ENCODE peak calls at places on chromosomes 4 and X, in ten cellular contexts. K is CD4-positive, alpha-beta T cell; I is stimulated activated naive CD8-positive, alpha-beta T cell treated with anti-CD3 and anti-CD28 coated beads, Interleukin-15, amount 100 ng/mL, for 72 hours; C is T-helper 9 cell; Q is esophagus muscularis mucosa; T is endodermal cell; J is adrenal gland; P is astrocyte of the cerebellum; N is GM12865; U is ureter. H is an unnamed sample.

GRCh38 chr4:101019313-101019712 is 328.0 kb downstream of the PPP3CA start:
- DNase-seq in T (peak), C (no peak), N (no peak), P (no peak), Q (no peak), K (no peak), U (no peak), J (no peak), I (no peak), H (no peak)

GRCh38 chrX:7987160-7987992 is 60.2 kb upstream of the PNPLA4 start:
- DNase-seq in J (no peak), Q (no peak), I (no peak), K (no peak), N (peak), U (no peak), T (no peak), P (no peak), C (no peak), H (no peak)

GRCh38 chr4:183241322-183241640 is 78.8 kb downstream of the CLDN22 start:
- DNase-seq in K (no peak), P (peak), U (no peak), I (no peak), Q (no peak), J (no peak), N (no peak), T (no peak), C (no peak), H (no peak)

GRCh38 chrX:134374294-134374693 is 85.7 kb upstream of the HPRT1 start:
- DNase-seq in C (no peak), K (no peak), I (no peak), P (no peak), U (no peak), T (no peak), N (no peak), J (no peak), Q (no peak), H (no peak)

GRCh38 chr4:3404546-3404945 is 37.2 kb upstream of the HGFAC start:
- DNase-seq in J (no peak), P (no peak), I (no peak), K (no peak), T (no peak), Q (no peak), N (no peak), U (no peak), C (no peak), H (no peak)

GRCh38 chr4:119735136-119735770 is 106.6 kb upstream of the PDE5A start:
- DNase-seq in U (no peak), K (no peak), P (peak), I (no peak), N (no peak), J (no peak), T (no peak), Q (no peak), C (no peak), H (no peak)

GRCh38 chr4:189979196-189980047 is 38.8 kb downstream of the FRG1 start:
- DNase-seq in P (no peak), N (no peak), J (no peak), K (no peak), I (no peak), Q (no peak), T (peak), C (no peak), U (no peak), H (no peak)

GRCh38 chr4:102780476-102781144 is 19.8 kb upstream of the MANBA start:
- DNase-seq in N (no peak), I (no peak), J (no peak), P (no peak), T (no peak), Q (no peak), U (no peak), K (no peak), C (no peak), H (no peak)

GRCh38 chr4:123235431-123235830 is 161.2 kb upstream of the SPRY1 start:
- DNase-seq in J (no peak), I (no peak), P (peak), Q (no peak), N (no peak), K (no peak), C (no peak), U (no peak), T (no peak), H (no peak)

GRCh38 chrX:108735087-108735679 is 1.2 kb downstream of the IRS4 start:
- DNase-seq in K (no peak), C (no peak), I (no peak), P (no peak), U (no peak), N (peak), T (peak), J (no peak), Q (no peak), H (peak)

GRCh38 chr4:79325436-79325835 is 425 bp downstream of the NAA11 start:
- DNase-seq in Q (no peak), N (no peak), P (no peak), K (no peak), J (no peak), U (no peak), T (no peak), C (no peak), I (no peak), H (no peak)

GRCh38 chr4:36722986-36723385 is 441.6 kb downstream of the DTHD1 start:
- DNase-seq in N (no peak), K (no peak), T (no peak), P (no peak), C (no peak), I (no peak), J (no peak), Q (no peak), U (no peak), H (no peak)

GRCh38 chr4:112865443-112865842 is 184.0 kb upstream of the ANK2 start:
- DNase-seq in N (no peak), K (no peak), I (no peak), J (no peak), P (no peak), C (no peak), Q (no peak), U (no peak), T (no peak), H (no peak)

GRCh38 chrX:19303216-19303880 is 40.4 kb upstream of the PDHA1 start:
- DNase-seq in U (no peak), I (no peak), P (no peak), K (no peak), J (no peak), N (no peak), C (no peak), T (no peak), Q (no peak), H (no peak)

GRCh38 chrX:44908198-44908597 is 35.2 kb downstream of the KDM6A start:
- DNase-seq in Q (no peak), N (no peak), K (no peak), I (no peak), J (peak), U (no peak), P (no peak), T (no peak), C (no peak), H (no peak)

GRCh38 chr4:155173371-155173770 is 35.1 kb upstream of the NPY2R start:
- DNase-seq in P (peak), I (no peak), Q (no peak), J (no peak), U (no peak), C (no peak), N (no peak), K (no peak), T (no peak), H (no peak)

GRCh38 chrX:10054396-10054795 is 87.2 kb downstream of the CLDN34 start:
- DNase-seq in N (no peak), C (no peak), I (no peak), P (no peak), U (no peak), Q (no peak), K (no peak), J (no peak), T (no peak), H (no peak)

GRCh38 chr4:15118281-15118680 is 116.0 kb downstream of the CPEB2 start:
- DNase-seq in Q (no peak), I (no peak), P (peak), T (no peak), C (no peak), N (no peak), J (no peak), K (no peak), U (no peak), H (no peak)

GRCh38 chrX:134546187-134546586 is 86.2 kb downstream of the HPRT1 start:
- DNase-seq in K (no peak), N (no peak), C (no peak), I (no peak), P (no peak), J (no peak), T (peak), Q (no peak), U (no peak), H (peak)

GRCh38 chrX:150841466-150842197 is 56.8 kb downstream of the CD99L2 start:
- DNase-seq in J (peak), C (no peak), N (no peak), P (no peak), T (no peak), I (no peak), Q (no peak), U (no peak), K (no peak), H (no peak)

GRCh38 chr4:154506253-154506652 is 14.7 kb upstream of the DCHS2 start:
- DNase-seq in K (no peak), U (no peak), Q (peak), N (peak), C (no peak), J (no peak), P (peak), I (no peak), T (no peak), H (no peak)

GRCh38 chrX:119045884-119046283 is 26.9 kb upstream of the CT47C1 start:
- DNase-seq in J (peak), I (no peak), Q (no peak), U (no peak), T (no peak), K (no peak), C (no peak), N (no peak), P (no peak), H (no peak)

GRCh38 chr4:102868153-102868781 is 525 bp upstream of the CISD2 start:
- DNase-seq in K (no peak), N (peak), U (no peak), C (peak), T (no peak), J (peak), I (peak), P (no peak), Q (no peak), H (peak)

GRCh38 chr4:156169011-156169410 is 215.3 kb upstream of the CTSO start:
- DNase-seq in I (no peak), J (no peak), U (peak), K (no peak), N (peak), P (peak), C (no peak), T (peak), Q (no peak), H (peak)

GRCh38 chr4:57832083-57832482 is 721.9 kb upstream of the IGFBP7 start:
- DNase-seq in Q (no peak), J (no peak), K (no peak), C (no peak), N (no peak), I (no peak), U (no peak), P (no peak), T (no peak), H (no peak)

GRCh38 chr4:58665649-58666048 is 1555.5 kb upstream of the IGFBP7 start:
- DNase-seq in P (no peak), U (no peak), C (no peak), J (no peak), T (no peak), Q (no peak), K (no peak), I (no peak), N (no peak), H (no peak)

GRCh38 chrX:617401-617800 is 13.2 kb upstream of the SHOX start:
- DNase-seq in K (no peak), N (no peak), C (no peak), I (no peak), U (peak), Q (peak), J (no peak), P (no peak), T (peak), H (no peak)

GRCh38 chr4:87973283-87974169 is 2.0 kb upstream of the SPP1 start:
- DNase-seq in N (peak), J (peak), C (no peak), P (peak), K (peak), Q (no peak), I (peak), U (no peak), T (peak), H (peak)

GRCh38 chr4:71389149-71389840 is 50.5 kb downstream of the SLC4A4 start:
- DNase-seq in I (no peak), Q (no peak), K (no peak), U (no peak), P (peak), N (no peak), T (no peak), C (no peak), J (no peak), H (no peak)

GRCh38 chr4:112075129-112075753 is 70.0 kb upstream of the FAM241A start:
- DNase-seq in T (peak), U (no peak), K (no peak), I (peak), P (peak), C (no peak), Q (no peak), N (peak), J (peak), H (peak)

GRCh38 chr4:118158946-118159345 is 124.7 kb downstream of the NDST3 start:
- DNase-seq in P (no peak), N (no peak), Q (no peak), K (no peak), J (no peak), T (no peak), U (no peak), C (no peak), I (no peak), H (no peak)

GRCh38 chr4:156971168-156971601 is 414 bp downstream of the PDGFC start:
- DNase-seq in N (no peak), P (no peak), T (peak), K (no peak), Q (no peak), U (no peak), J (peak), C (no peak), I (no peak), H (peak)

GRCh38 chr4:186882293-186882692 is 158.6 kb upstream of the FAT1 start:
- DNase-seq in K (no peak), I (no peak), U (no peak), T (no peak), C (no peak), Q (no peak), J (no peak), N (peak), P (no peak), H (no peak)